ENCODE peak calls at places on chromosomes 12 and 14, in four cellular contexts. M, W, B and S are unnamed samples.

GRCh38 chr12:22101749-22102243 is 55.8 kb downstream of the CMAS start:
- DNase-seq in M (no peak), W (no peak), B (no peak), S (no peak)

GRCh38 chr14:44385906-44386305 is 121.2 kb downstream of the FSCB start:
- DNase-seq in M (no peak), W (no peak), B (no peak), S (no peak)

GRCh38 chr12:101299346-101299745 is 19.4 kb downstream of the UTP20 start:
- DNase-seq in M (no peak), W (no peak), B (no peak), S (no peak)

GRCh38 chr12:132190012-132190755 is 45.9 kb downstream of the NOC4L start:
- DNase-seq in M (peak; percentile 39), W (no peak), B (peak; percentile 65), S (no peak)

GRCh38 chr14:61695695-61696527 is 598 bp downstream of the HIF1A start:
- DNase-seq in M (peak; percentile 45), W (peak; percentile 64), B (peak; percentile 66), S (peak; percentile 45)

GRCh38 chr12:54404061-54405004 is 14.7 kb downstream of the ITGA5 start:
- DNase-seq in M (no peak), W (peak; percentile 79), B (peak; percentile 92), S (peak; percentile 40)

GRCh38 chr12:106126441-106127288 is 12.1 kb downstream of the NUAK1 start:
- DNase-seq in M (peak; percentile 88), W (no peak), B (no peak), S (peak; percentile 37)

GRCh38 chr14:92581206-92581605 is 67.6 kb downstream of the RIN3 start:
- DNase-seq in M (no peak), W (no peak), B (no peak), S (no peak)

GRCh38 chr12:4899361-4899760 is 10.3 kb upstream of the KCNA1 start:
- DNase-seq in M (no peak), W (no peak), B (no peak), S (no peak)

GRCh38 chr12:66688836-66689439 is 10.1 kb upstream of the GRIP1 start:
- DNase-seq in M (peak; percentile 35), W (peak; percentile 56), B (peak; percentile 82), S (peak; percentile 65)

GRCh38 chr14:72607386-72608125 is 286.3 kb downstream of the DPF3 start:
- DNase-seq in M (no peak), W (no peak), B (no peak), S (no peak)

GRCh38 chr12:28027947-28028724 is 55.6 kb upstream of the PTHLH start:
- DNase-seq in M (no peak), W (no peak), B (no peak), S (no peak)

GRCh38 chr12:106108187-106108816 is 30.5 kb downstream of the NUAK1 start:
- DNase-seq in M (no peak), W (no peak), B (peak; percentile 43), S (no peak)

GRCh38 chr12:22409071-22409951 is 74.8 kb upstream of the ST8SIA1 start:
- DNase-seq in M (no peak), W (peak; percentile 2), B (no peak), S (no peak)

GRCh38 chr14:22158560-22158959 is 430.5 kb downstream of the DAD1 start:
- DNase-seq in M (no peak), W (no peak), B (no peak), S (no peak)

GRCh38 chr14:101558739-101559240 is 2.5 kb upstream of the DIO3 start:
- DNase-seq in M (no peak), W (no peak), B (no peak), S (no peak)

GRCh38 chr12:56931474-56931978 is 2.7 kb downstream of the SDR9C7 start:
- DNase-seq in M (no peak), W (peak; percentile 92), B (no peak), S (peak; percentile 27)

GRCh38 chr12:103197725-103198388 is 240.4 kb downstream of the ASCL1 start:
- DNase-seq in M (no peak), W (no peak), B (no peak), S (no peak)

GRCh38 chr12:206746-207440 is 7.1 kb downstream of the SLC6A12 start:
- DNase-seq in M (no peak), W (no peak), B (no peak), S (no peak)

GRCh38 chr12:8823565-8824300 is 1.3 kb downstream of the A2ML1 start:
- DNase-seq in M (no peak), W (peak; percentile 68), B (peak; percentile 79), S (no peak)

GRCh38 chr14:55816225-55816624 is 236.2 kb downstream of the KTN1 start:
- DNase-seq in M (no peak), W (no peak), B (no peak), S (no peak)

GRCh38 chr12:22169281-22169824 is 123.3 kb downstream of the CMAS start:
- DNase-seq in M (no peak), W (no peak), B (no peak), S (no peak)

GRCh38 chr12:76085159-76085868 is 829 bp upstream of the NAP1L1 start:
- DNase-seq in M (no peak), W (peak; percentile 64), B (no peak), S (no peak)

GRCh38 chr14:58738189-58738836 is 100.6 kb downstream of the DACT1 start:
- DNase-seq in M (no peak), W (no peak), B (no peak), S (no peak)

GRCh38 chr12:112664569-112664968 is 127.0 kb upstream of the RPH3A start:
- DNase-seq in M (peak; percentile 10), W (peak; percentile 44), B (peak; percentile 56), S (no peak)

GRCh38 chr12:537772-538171 is 78.0 kb downstream of the B4GALNT3 start:
- DNase-seq in M (no peak), W (no peak), B (no peak), S (no peak)

GRCh38 chr12:49901026-49901425 is 2.7 kb downstream of the FAIM2 start:
- DNase-seq in M (no peak), W (no peak), B (no peak), S (no peak)

GRCh38 chr12:13255792-13256704 is 59.5 kb downstream of the EMP1 start:
- DNase-seq in M (peak; percentile 95), W (peak; percentile 89), B (peak; percentile 98), S (peak; percentile 83)

GRCh38 chr14:101113108-101113612 is 209.6 kb upstream of the RTL1 start:
- DNase-seq in M (no peak), W (no peak), B (no peak), S (no peak)

GRCh38 chr12:125140239-125140917 is 75.1 kb downstream of the AACS start:
- DNase-seq in M (peak; percentile 32), W (no peak), B (peak; percentile 54), S (no peak)

GRCh38 chr12:42985506-42985905 is 396.0 kb upstream of the PRICKLE1 start:
- DNase-seq in M (no peak), W (no peak), B (peak; percentile 40), S (no peak)

GRCh38 chr14:93903342-93904184 is 23.6 kb upstream of the FAM181A start:
- DNase-seq in M (peak; percentile 20), W (peak; percentile 6), B (peak; percentile 69), S (peak; percentile 54)

GRCh38 chr14:99667045-99667444 is 17.1 kb upstream of the CYP46A1 start:
- DNase-seq in M (no peak), W (no peak), B (no peak), S (no peak)

GRCh38 chr14:99666533-99666932 is 17.6 kb upstream of the CYP46A1 start:
- DNase-seq in M (no peak), W (no peak), B (no peak), S (no peak)

GRCh38 chr14:99662846-99663245 is 17.9 kb downstream of the HHIPL1 start:
- DNase-seq in M (no peak), W (no peak), B (no peak), S (no peak)

GRCh38 chr14:99664636-99665273 is 19.3 kb upstream of the CYP46A1 start:
- DNase-seq in M (no peak), W (no peak), B (no peak), S (peak; percentile 32)

GRCh38 chr14:99663716-99664635 is 19.0 kb downstream of the HHIPL1 start:
- DNase-seq in M (no peak), W (no peak), B (peak; percentile 70), S (no peak)
- TF ChIP-seq HMGXB4 in M (no peak), W (no peak), B (peak; percentile 23), S (no peak)

GRCh38 chr12:2080604-2081003 is 27.8 kb downstream of the CACNA1C start:
- DNase-seq in M (no peak), W (no peak), B (no peak), S (no peak)

GRCh38 chr12:2083561-2083960 is 30.8 kb downstream of the CACNA1C start:
- DNase-seq in M (no peak), W (no peak), B (no peak), S (no peak)

GRCh38 chr12:2084553-2085296 is 31.9 kb downstream of the CACNA1C start:
- DNase-seq in M (no peak), W (no peak), B (no peak), S (no peak)

GRCh38 chr12:2083008-2083407 is 30.2 kb downstream of the CACNA1C start:
- DNase-seq in M (no peak), W (no peak), B (no peak), S (no peak)

GRCh38 chr12:2082321-2082720 is 29.5 kb downstream of the CACNA1C start:
- DNase-seq in M (no peak), W (no peak), B (no peak), S (no peak)
- TF ChIP-seq HMGXB4 in M (no peak), W (no peak), B (no peak), S (no peak)

GRCh38 chr12:90024261-90024660 is 315.6 kb upstream of the ATP2B1 start:
- DNase-seq in M (peak; percentile 3), W (no peak), B (no peak), S (no peak)
- TF ChIP-seq HMGXB4 in M (no peak), W (no peak), B (no peak), S (no peak)

DNA sequence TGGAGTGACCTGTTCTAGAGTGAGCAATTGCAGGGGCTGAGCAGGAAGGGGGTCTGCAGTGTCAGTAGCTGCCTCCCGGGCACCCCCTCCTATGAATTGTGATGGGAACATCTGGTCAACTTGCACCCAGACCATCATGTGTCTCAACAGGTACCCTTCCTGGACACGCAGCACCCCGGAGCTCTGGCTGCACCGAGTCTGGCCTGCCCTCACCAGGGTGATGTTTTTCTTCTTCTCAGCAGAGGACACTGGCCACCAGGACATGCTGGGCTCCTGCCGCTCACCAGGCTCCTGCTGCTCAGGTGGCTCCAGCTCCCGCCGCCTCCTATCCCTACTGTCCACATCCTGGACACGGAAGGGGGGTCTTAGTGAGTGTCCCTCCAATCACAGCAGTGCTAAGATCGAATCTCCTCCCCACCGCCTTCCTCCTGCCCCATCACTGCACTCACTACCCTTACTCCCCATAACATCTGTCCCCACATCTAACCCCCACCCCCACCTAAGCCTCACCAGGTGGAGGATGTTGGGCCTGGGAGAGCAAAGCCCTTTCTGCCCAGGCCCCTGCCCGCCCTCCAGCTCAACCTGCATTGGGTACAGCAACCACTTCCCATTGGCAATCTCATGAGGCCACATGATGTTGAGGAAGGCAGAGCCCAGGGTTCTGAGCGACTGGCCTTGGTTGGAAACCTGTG is 14.9 kb downstream of the ITGA7 start:
- DNase-seq in M (no peak), W (no peak), B (no peak), S (no peak)
- TF ChIP-seq HMGXB4 in M (no peak), W (no peak), B (no peak), S (no peak)

GRCh38 chr12:94970560-94970959 is 32.9 kb downstream of the NDUFA12 start:
- DNase-seq in M (no peak), W (no peak), B (no peak), S (no peak)
- TF ChIP-seq HMGXB4 in M (no peak), W (no peak), B (no peak), S (no peak)